ENCODE peak calls at places on chromosomes 13 and 19, in ten cellular contexts. B is osteocyte; Z is activated CD8-positive, alpha-beta memory T cell treated with anti-CD3 and anti-CD28 coated beads for 48 hours; W is astrocyte of the spinal cord; P is GM12892; J is EL; A is activated naive CD4-positive, alpha-beta T cell treated with anti-CD3 and anti-CD28 coated beads, Interleukin-2, amount 10 ng/mL, durations not matched to agents 7 days and 5 days; D is HT-29; U is cardiac fibroblast; N is gastrocnemius medialis. R is an unnamed sample.

GRCh38 chr19:15123031-15123890 is 16.1 kb downstream of the SYDE1 start:
- DNase-seq in Z (no peak), N (no peak), J (no peak), U (no peak), D (no peak), P (no peak), W (no peak), A (no peak), B (no peak), R (no peak)

GRCh38 chr13:72122661-72123060 is 255.7 kb upstream of the DACH1 start:
- DNase-seq in W (no peak), P (no peak), U (no peak), D (no peak), N (no peak), Z (no peak), B (no peak), A (no peak), J (no peak), R (no peak)

GRCh38 chr19:48629599-48630288 is 7.4 kb downstream of the DBP start:
- DNase-seq in Z (no peak), P (no peak), W (no peak), N (no peak), A (no peak), U (peak), B (no peak), J (no peak), D (peak), R (peak)

GRCh38 chr19:38970664-38971532 is 4.6 kb downstream of the FBXO17 start:
- DNase-seq in B (no peak), W (no peak), J (no peak), N (no peak), D (no peak), A (no peak), U (no peak), P (no peak), Z (no peak), R (peak)

GRCh38 chr19:54035215-54036178 is 28.2 kb downstream of the VSTM1 start:
- DNase-seq in U (peak), Z (no peak), W (peak), D (no peak), A (no peak), J (peak), B (no peak), P (no peak), N (no peak), R (peak)

GRCh38 chr13:109331898-109332297 is 454.5 kb downstream of the IRS2 start:
- DNase-seq in U (peak), B (no peak), W (peak), Z (no peak), D (peak), P (no peak), N (no peak), A (no peak), J (peak), R (peak)

GRCh38 chr19:47209323-47210179 is 21.4 kb downstream of the BBC3 start:
- DNase-seq in W (no peak), B (no peak), P (no peak), U (no peak), N (no peak), D (no peak), Z (no peak), A (no peak), J (no peak), R (peak)

GRCh38 chr19:29831686-29832085 is 19.9 kb downstream of the CCNE1 start:
- DNase-seq in U (no peak), Z (no peak), D (no peak), N (no peak), B (no peak), J (no peak), P (no peak), A (peak), W (no peak), R (no peak)

GRCh38 chr19:5926641-5927438 is 12.8 kb downstream of the CAPS start:
- DNase-seq in P (no peak), B (no peak), A (no peak), Z (no peak), N (no peak), W (peak), J (no peak), D (no peak), U (peak), R (peak)

GRCh38 chr19:50626796-50627195 is 12.9 kb downstream of the SYT3 start:
- DNase-seq in W (no peak), A (no peak), U (no peak), P (no peak), Z (no peak), N (no peak), B (no peak), J (no peak), D (no peak), R (no peak)

GRCh38 chr13:38167164-38167822 is 182.4 kb upstream of the UFM1 start:
- DNase-seq in Z (no peak), N (no peak), J (no peak), U (no peak), A (no peak), B (no peak), P (no peak), W (no peak), D (no peak), R (no peak)

GRCh38 chr19:42246143-42246868 is 3.9 kb upstream of the GSK3A start:
- DNase-seq in D (peak), P (no peak), B (peak), A (no peak), Z (no peak), J (peak), W (peak), N (peak), U (peak), R (peak)

GRCh38 chr19:49400034-49400433 is 12.0 kb downstream of the KASH5 start:
- DNase-seq in Z (no peak), J (peak), A (no peak), B (no peak), W (no peak), P (no peak), D (no peak), U (no peak), N (no peak), R (peak)

GRCh38 chr13:36850790-36851438 is 31.9 kb downstream of the RFXAP start:
- DNase-seq in N (no peak), Z (no peak), A (peak), D (no peak), P (no peak), J (peak), W (no peak), U (no peak), B (no peak), R (no peak)